ENCODE peak calls at places on chromosomes 4 and X, in five cellular contexts. Y, G, O, J and Z are unnamed samples.

GRCh38 chr4:4397441-4397819 is 10.5 kb downstream of the NSG1 start:
- DNase-seq in J (no peak), G (no peak), Y (no peak), O (no peak), Z (no peak)

GRCh38 chr4:156390599-156391296 is 437.1 kb upstream of the CTSO start:
- DNase-seq in G (no peak), Y (no peak), J (no peak), O (no peak), Z (no peak)

GRCh38 chrX:97841544-97842179 is 958.0 kb downstream of the RPA4 start:
- DNase-seq in Y (no peak), G (no peak), J (no peak), O (no peak), Z (no peak)

GRCh38 chr4:8710416-8710815 is 117.9 kb downstream of the CPZ start:
- DNase-seq in J (no peak), G (no peak), O (no peak), Y (no peak), Z (no peak)

GRCh38 chrX:73850124-73851013 is 287.4 kb downstream of the CHIC1 start:
- DNase-seq in G (no peak), Y (peak), J (no peak), O (peak), Z (no peak)

GRCh38 chr4:24137596-24137962 is 247.7 kb upstream of the PPARGC1A start:
- DNase-seq in G (no peak), O (no peak), J (no peak), Y (no peak), Z (no peak)

GRCh38 chr4:2685541-2685940 is 70.6 kb downstream of the TNIP2 start:
- DNase-seq in J (no peak), O (no peak), Y (no peak), G (no peak), Z (no peak)

GRCh38 chr4:77075869-77076801 is at the start of gene CCNI:
- DNase-seq in O (peak), Y (peak), J (peak), G (peak), Z (peak)

GRCh38 chr4:73944061-73944875 is 37.6 kb downstream of the PF4 start:
- DNase-seq in Y (no peak), O (no peak), J (peak), G (no peak), Z (peak)

GRCh38 chr4:188976644-188977115 is 837.4 kb downstream of the TRIML1 start:
- DNase-seq in J (no peak), G (peak), O (no peak), Y (no peak), Z (peak)

GRCh38 chr4:88456757-88457306 is at the start of gene HERC5:
- DNase-seq in G (peak), Y (peak), O (peak), J (peak), Z (peak)

GRCh38 chr4:122548452-122548851 is 72.4 kb downstream of the IL21 start:
- DNase-seq in G (no peak), Y (no peak), J (no peak), O (no peak), Z (no peak)

GRCh38 chrX:13990126-13990525 is 39.6 kb downstream of the GEMIN8 start:
- DNase-seq in O (no peak), G (no peak), J (no peak), Y (no peak), Z (no peak)

GRCh38 chrX:10722804-10723364 is 102.5 kb upstream of the MID1 start:
- DNase-seq in O (peak), Y (peak), G (no peak), J (peak), Z (peak)

GRCh38 chrX:154714925-154715324 is 36.0 kb downstream of the GAB3 start:
- DNase-seq in O (peak), Y (peak), J (no peak), G (no peak), Z (peak)

GRCh38 chr4:179307297-179308136 is 1865.3 kb upstream of the AGA start:
- DNase-seq in J (no peak), Y (peak), O (peak), G (no peak), Z (peak)

GRCh38 chr4:8695237-8696219 is 103.0 kb downstream of the CPZ start:
- DNase-seq in O (no peak), Y (no peak), G (no peak), J (no peak), Z (peak)

GRCh38 chrX:106168107-106168506 is at the start of gene PWWP3B:
- DNase-seq in G (no peak), O (no peak), Y (no peak), J (no peak), Z (peak)

GRCh38 chr4:96389752-96390151 is 549.9 kb downstream of the PDHA2 start:
- DNase-seq in J (no peak), O (no peak), G (no peak), Y (no peak), Z (no peak)

GRCh38 chr4:151675366-151676060 is 85.3 kb downstream of the GATB start:
- DNase-seq in Y (no peak), O (no peak), J (no peak), G (no peak), Z (no peak)

GRCh38 chrX:71910526-71911022 is at the start of gene NHSL2:
- DNase-seq in Y (no peak), O (peak), G (no peak), J (no peak), Z (peak)

GRCh38 chr4:162644346-162644745 is 480.5 kb upstream of the FSTL5 start:
- DNase-seq in G (peak), Y (no peak), J (no peak), O (no peak), Z (no peak)

GRCh38 chr4:184263910-184264732 is 46.4 kb upstream of the ENPP6 start:
- DNase-seq in G (peak), Y (peak), J (peak), O (peak), Z (peak)